ENCODE peak calls at places on chromosome 3, in five cellular contexts. Y is CD8-positive, alpha-beta memory T cell; U is fibroblast of lung; H is astrocyte; V is CD4-positive, alpha-beta memory T cell. D is an unnamed sample. For H3K4me1, the result is how much of the 10 kb centered on the place peaks cover.

GRCh38 chr3:46693038-46693896 is at the start of gene ALS2CL:
- DNase-seq in V (peak), H (no peak), Y (peak), U (peak), D (peak)

GRCh38 chr3:156382458-156383346 is 172.2 kb downstream of the SSR3 start:
- DNase-seq in U (no peak), Y (no peak), V (no peak), H (no peak), D (no peak)

GRCh38 chr3:87311309-87311708 is 34.9 kb upstream of the POU1F1 start:
- DNase-seq in V (no peak), Y (no peak), U (peak), H (peak), D (no peak)

GRCh38 chr3:67076607-67077006 is 78.5 kb downstream of the KBTBD8 start:
- DNase-seq in U (no peak), V (no peak), Y (no peak), H (no peak), D (no peak)

GRCh38 chr3:132550579-132551305 is 46.3 kb upstream of the ACKR4 start:
- DNase-seq in U (peak), H (peak), Y (no peak), V (no peak), D (no peak)

GRCh38 chr3:29283739-29284138 is 2.9 kb downstream of the RBMS3 start:
- DNase-seq in Y (no peak), U (no peak), V (no peak), H (no peak), D (no peak)

GRCh38 chr3:108897883-108898282 is 55.8 kb downstream of the GUCA1C start:
- DNase-seq in H (no peak), U (no peak), Y (no peak), V (no peak), D (no peak)

GRCh38 chr3:185857208-185857607 is 32.4 kb upstream of the IGF2BP2 start:
- DNase-seq in H (no peak), V (no peak), U (no peak), Y (no peak), D (no peak)

GRCh38 chr3:58630081-58630709 is 36.4 kb downstream of the FAM3D start:
- DNase-seq in Y (peak), U (peak), H (peak), V (peak), D (peak)

GRCh38 chr3:32104492-32104891 is 1.9 kb upstream of the GPD1L start:
- DNase-seq in U (no peak), Y (no peak), H (no peak), V (no peak), D (no peak)

GRCh38 chr3:52052831-52053306 is 3.5 kb downstream of the DUSP7 start:
- DNase-seq in H (peak), Y (peak), V (peak), U (peak), D (peak)
- H3K4me1 ChIP-seq in H (under half), Y (half or more), V (half or more), U (under half), D (half or more)

GRCh38 chr3:113240841-113241240 is 29.5 kb downstream of the BOC start:
- DNase-seq in V (no peak), Y (no peak), H (no peak), U (no peak), D (no peak)
- H3K27ac ChIP-seq in V (no peak), Y (no peak), H (peak), U (no peak), D (no peak)

DNA sequence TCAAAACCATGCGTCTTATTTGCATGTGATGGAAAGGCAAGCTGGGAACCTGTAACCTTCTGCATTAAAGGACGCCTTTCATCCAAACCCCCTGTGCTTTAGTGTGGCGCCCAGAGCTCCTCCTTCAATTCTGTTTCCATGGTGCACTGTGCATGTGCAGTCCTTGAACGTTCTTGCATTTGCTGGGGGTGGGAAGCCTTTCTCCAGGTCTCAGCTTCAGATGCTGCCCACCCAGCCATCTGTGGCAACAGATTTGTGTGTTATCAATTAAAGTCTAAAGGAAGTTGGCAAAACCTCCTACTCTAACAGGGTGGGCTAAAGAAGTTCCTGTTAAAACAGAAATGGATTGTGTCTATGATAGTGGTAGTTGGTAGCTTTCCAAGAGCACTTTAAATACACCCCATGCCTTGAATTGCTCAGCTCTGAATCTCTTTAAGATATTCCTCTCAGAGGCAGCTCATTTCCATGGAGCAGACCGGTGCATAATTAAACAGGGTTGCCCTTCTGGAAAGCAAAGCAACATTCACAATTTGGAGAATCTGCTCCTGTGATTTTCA is 488.0 kb upstream of the SUCLG2 start:
- DNase-seq in H (no peak), U (no peak), V (no peak), Y (no peak), D (no peak)
- H3K4me1 ChIP-seq in H (under half), U (under half), V (under half), Y (under half), D (under half)

GRCh38 chr3:43194069-43194468 is 88.2 kb upstream of the POMGNT2 start:
- DNase-seq in U (no peak), H (no peak), V (no peak), Y (no peak), D (no peak)
- H3K27ac ChIP-seq in U (no peak), H (no peak), V (peak), Y (peak), D (peak)

GRCh38 chr3:33971055-33971454 is 172.6 kb downstream of the PDCD6IP start:
- DNase-seq in V (no peak), Y (no peak), U (no peak), H (no peak), D (no peak)
- H3K4me1 ChIP-seq in V (under half), Y (under half), U (under half), H (under half), D (under half)

GRCh38 chr3:50168791-50169190 is 13.7 kb downstream of the SEMA3F start:
- DNase-seq in U (no peak), Y (no peak), V (no peak), H (no peak), D (no peak)
- H3K27ac ChIP-seq in U (no peak), Y (no peak), V (no peak), H (no peak), D (no peak)

GRCh38 chr3:102733811-102734574 is 299.2 kb downstream of the ZPLD1 start:
- DNase-seq in Y (no peak), H (peak), U (peak), V (no peak), D (no peak)
- H3K4me1 ChIP-seq in Y (under half), H (under half), U (under half), V (under half), D (under half)

DNA sequence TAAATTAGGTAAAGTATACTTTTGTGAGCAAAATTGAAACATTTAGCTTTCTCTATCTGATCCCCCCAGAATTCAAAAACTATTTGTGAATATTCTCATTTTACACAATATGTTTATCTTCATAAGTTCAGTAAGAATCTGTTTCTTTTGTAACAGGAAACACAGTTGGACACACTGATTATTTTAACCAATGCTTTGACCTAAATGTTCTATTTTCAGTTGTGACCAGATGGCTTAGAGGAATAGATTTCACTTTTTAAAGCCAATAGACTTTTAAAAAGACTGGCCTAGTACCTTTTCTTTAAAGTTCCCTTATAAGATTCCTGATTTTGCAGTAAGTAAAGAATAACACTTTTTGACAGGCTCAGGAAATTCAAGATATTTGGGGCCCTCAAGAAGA is 74.0 kb upstream of the STRIT1 start:
- DNase-seq in U (no peak), Y (no peak), H (no peak), V (no peak), D (no peak)
- H3K27ac ChIP-seq in U (no peak), Y (no peak), H (no peak), V (no peak), D (no peak)

GRCh38 chr3:65958216-65958615 is 80.5 kb downstream of the MAGI1 start:
- DNase-seq in V (no peak), H (no peak), Y (no peak), U (no peak), D (no peak)
- H3K4me1 ChIP-seq in V (under half), H (under half), Y (under half), U (under half), D (under half)

D was measured in effector memory CD4-positive, alpha-beta T cell.